ENCODE peak calls at places on chromosomes 4 and X, in six cellular contexts. G is H1, D is neuronal stem cell, J is H9, B is IMR-90, X is trophoblast cell. K is an unnamed sample.

GRCh38 chr4:76984788-76985211 is 35.2 kb downstream of the SEPTIN11 start:
- DNase-seq in B (peak; percentile 100), X (peak; percentile 98), J (no peak), D (peak; percentile 42), G (no peak), K (peak; percentile 99)

GRCh38 chrX:38806054-38806389 is 4.8 kb downstream of the MID1IP1 start:
- DNase-seq in G (no peak), D (no peak), J (no peak), X (no peak), B (no peak), K (no peak)

GRCh38 chr4:172844556-172844955 is 324.1 kb upstream of the GALNT7 start:
- DNase-seq in B (no peak), G (no peak), J (no peak), X (no peak), D (no peak), K (no peak)

GRCh38 chrX:10608099-10608498 is 12.3 kb downstream of the MID1 start:
- DNase-seq in D (no peak), G (no peak), J (no peak), X (no peak), B (peak; percentile 90), K (peak; percentile 33)

GRCh38 chr4:21697583-21697982 is 251.0 kb downstream of the KCNIP4 start:
- DNase-seq in X (peak; percentile 22), B (no peak), G (peak; percentile 65), D (peak; percentile 6), J (peak; percentile 85), K (peak; percentile 52)

GRCh38 chrX:30582664-30583063 is 5.1 kb upstream of the TASL start:
- DNase-seq in B (no peak), D (no peak), J (no peak), G (no peak), X (no peak), K (no peak)

GRCh38 chr4:48139688-48140087 is 5.6 kb upstream of the TXK start:
- DNase-seq in D (no peak), J (no peak), B (peak; percentile 32), G (no peak), X (no peak), K (peak; percentile 40)

GRCh38 chr4:166091914-166092510 is 219.0 kb downstream of the TLL1 start:
- DNase-seq in G (no peak), X (peak; percentile 75), D (peak; percentile 21), J (no peak), B (peak; percentile 29), K (peak; percentile 40)

GRCh38 chrX:64176876-64177275 is 28.6 kb downstream of the AMER1 start:
- DNase-seq in G (no peak), X (no peak), D (no peak), B (no peak), J (no peak), K (no peak)

GRCh38 chrX:4661771-4662170 is 948.3 kb upstream of the PRKX start:
- DNase-seq in J (no peak), D (no peak), B (no peak), X (peak; percentile 13), G (no peak), K (no peak)

GRCh38 chr4:7876096-7876993 is 63.3 kb downstream of the AFAP1 start:
- DNase-seq in G (no peak), J (peak; percentile 72), B (peak; percentile 73), D (no peak), X (peak; percentile 67), K (peak; percentile 58)

GRCh38 chr4:633976-634598 is 8.7 kb downstream of the PDE6B start:
- DNase-seq in J (peak; percentile 28), X (no peak), G (no peak), D (no peak), B (no peak), K (no peak)

GRCh38 chrX:701673-702072 is 71.1 kb downstream of the SHOX start:
- DNase-seq in B (no peak), D (no peak), X (no peak), J (no peak), G (no peak), K (no peak)

GRCh38 chr4:6017030-6017429 is 1.2 kb downstream of the C4orf50 start:
- DNase-seq in J (no peak), X (no peak), D (no peak), G (no peak), B (no peak), K (no peak)

GRCh38 chrX:39052751-39053150 is 251.5 kb downstream of the MID1IP1 start:
- DNase-seq in X (no peak), G (no peak), J (no peak), B (no peak), D (no peak), K (no peak)

GRCh38 chr4:40656221-40656863 is 26.7 kb upstream of the RBM47 start:
- DNase-seq in J (no peak), G (no peak), D (no peak), X (no peak), B (no peak), K (no peak)

GRCh38 chrX:99091459-99091858 is 1318.6 kb downstream of the PCDH19 start:
- DNase-seq in X (no peak), J (no peak), B (no peak), G (no peak), D (no peak), K (no peak)

GRCh38 chrX:3548743-3549441 is 164.6 kb downstream of the PRKX start:
- DNase-seq in B (peak; percentile 79), X (peak; percentile 23), D (peak; percentile 0), J (no peak), G (no peak), K (peak; percentile 88)

GRCh38 chrX:153487590-153488071 is 7.1 kb upstream of the BGN start:
- DNase-seq in J (no peak), D (no peak), G (no peak), B (no peak), X (no peak), K (no peak)

GRCh38 chr4:55291227-55291629 is 54.8 kb upstream of the SRD5A3 start:
- DNase-seq in D (no peak), G (no peak), J (no peak), B (no peak), X (peak; percentile 11), K (peak; percentile 2)

GRCh38 chrX:38770152-38770551 is 31.1 kb upstream of the MID1IP1 start:
- DNase-seq in B (no peak), X (no peak), G (no peak), D (no peak), J (no peak), K (no peak)

GRCh38 chr4:2943364-2944090 is 19.7 kb downstream of the NOP14 start:
- DNase-seq in D (no peak), X (no peak), J (no peak), B (no peak), G (no peak), K (no peak)

DNA sequence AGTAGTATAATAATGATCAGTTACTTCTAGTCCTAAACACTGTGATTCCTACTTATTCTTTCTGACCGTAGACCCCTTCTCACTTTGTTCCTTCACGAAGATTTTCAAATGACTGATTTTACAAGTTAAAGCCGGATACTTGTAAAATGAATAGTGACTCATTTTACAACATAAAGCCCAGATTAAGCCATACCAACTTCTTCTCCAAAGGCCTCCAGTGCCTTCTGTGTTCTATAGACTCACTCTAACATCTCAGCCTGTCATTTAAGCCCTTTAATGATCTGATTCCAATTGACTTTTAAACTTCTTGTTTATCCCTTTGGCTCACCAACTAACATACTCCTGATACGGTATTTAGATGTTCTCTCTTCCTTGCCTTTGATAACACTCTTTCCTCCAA is 480.0 kb upstream of the HS3ST1 start:
- DNase-seq in X (no peak), J (no peak), B (no peak), G (no peak), D (no peak), K (no peak)
- H3K9me3 ChIP-seq in X (no peaks in the 10 kb centered on the region), J (no peaks in the 10 kb centered on the region), B (peaks cover 4% of the 10 kb centered on the region), G (no peaks in the 10 kb centered on the region), D (no peaks in the 10 kb centered on the region), K (no peaks in the 10 kb centered on the region)

DNA sequence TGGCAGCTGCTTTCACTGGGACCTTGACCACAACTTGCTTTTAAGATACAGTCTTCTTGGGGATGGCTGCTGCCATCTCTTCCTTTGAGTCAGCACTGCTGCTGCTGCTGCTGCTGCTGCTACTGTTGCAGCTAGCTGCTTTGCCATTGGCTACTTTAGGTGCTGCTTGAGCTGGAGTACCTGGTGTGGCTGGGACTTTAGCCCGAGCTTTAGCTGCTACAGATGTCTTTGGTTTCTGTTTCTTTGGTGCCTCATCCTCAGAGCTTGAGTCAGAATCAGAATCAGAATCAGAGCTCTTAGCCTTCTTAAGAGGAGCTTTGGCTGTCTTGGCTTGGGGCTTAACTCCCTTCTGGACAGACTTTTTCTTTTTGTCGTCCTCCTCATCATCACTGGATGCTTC is 52.2 kb downstream of the FAM9B start:
- DNase-seq in B (peak; percentile 4), X (no peak), D (no peak), J (no peak), G (no peak), K (no peak)
- H3K4ac ChIP-seq in B (no peak overlapping the region), X (no peak overlapping the region), D (no peak overlapping the region), J (no peak overlapping the region), G (no peak overlapping the region), K (no peak overlapping the region)

DNA sequence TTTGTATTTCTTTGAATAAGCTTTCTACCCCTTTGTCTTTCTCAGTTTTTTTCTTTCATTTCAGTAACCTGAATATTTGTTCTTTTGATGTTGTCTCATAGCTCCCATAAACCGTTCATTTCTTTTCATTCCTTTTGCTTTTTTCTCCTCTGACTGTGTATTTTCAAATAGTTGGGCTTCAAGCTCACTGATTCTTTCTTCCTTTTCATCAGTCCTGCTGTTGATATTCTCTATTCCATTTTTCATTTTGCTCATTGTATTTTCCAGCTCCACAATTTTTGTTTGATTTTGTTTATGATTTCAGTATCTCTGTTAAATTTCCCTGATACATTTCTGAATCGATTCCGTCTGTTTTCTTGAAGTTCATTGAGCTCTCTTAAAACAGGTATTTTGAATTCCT is 129.6 kb upstream of the NUDT6 start:
- DNase-seq in X (no peak), J (no peak), D (no peak), B (no peak), G (no peak), K (no peak)
- H3K9me3 ChIP-seq in X (no peaks in the 10 kb centered on the region), J (no peaks in the 10 kb centered on the region), D (peaks cover 4% of the 10 kb centered on the region), B (peaks cover 14% of the 10 kb centered on the region), G (no peaks in the 10 kb centered on the region), K (peaks cover 63% of the 10 kb centered on the region)

GRCh38 chr4:151325320-151326246 is at the start of gene SH3D19:
- DNase-seq in J (peak; percentile 52), G (peak; percentile 75), X (peak; percentile 84), B (peak; percentile 19), D (peak; percentile 57), K (peak; percentile 76)

GRCh38 chr4:151324449-151325319 is 721 bp downstream of the SH3D19 start:
- DNase-seq in B (peak; percentile 47), X (peak; percentile 77), D (peak; percentile 77), J (peak; percentile 79), G (peak; percentile 71), K (peak; percentile 87)

GRCh38 chr4:151321586-151321985 is 3.8 kb downstream of the SH3D19 start:
- DNase-seq in D (no peak), X (peak; percentile 38), G (no peak), J (no peak), B (no peak), K (no peak)

GRCh38 chr4:151322565-151322964 is 2.8 kb downstream of the SH3D19 start:
- DNase-seq in J (no peak), D (no peak), G (no peak), B (no peak), X (peak; percentile 86), K (no peak)

GRCh38 chr4:151324124-151324448 is 1.3 kb downstream of the SH3D19 start:
- DNase-seq in D (no peak), B (no peak), G (no peak), J (no peak), X (no peak), K (peak; percentile 21)
- H3K4ac ChIP-seq in D (no peak overlapping the region), B (no peak overlapping the region), G (no peak overlapping the region), J (no peak overlapping the region), X (peak overlapping the region; percentile 31), K (no peak overlapping the region)